ENCODE peak calls at places on chromosomes 1 and 21, in five cellular contexts. One of them, this sample, is unnamed.

GRCh38 chr1:8294170-8294697 is 23.7 kb upstream of the SLC45A1 start:
- DNase-seq in smooth muscle cell of the brain vasculature: no peak
- DNase-seq in kidney tubule cell: no peak
- DNase-seq in activated T-cell treated with anti-CD3 and anti-CD28 coated beads for 1 hour: no peak
- DNase-seq in GM12891: no peak
- DNase-seq in this sample: no peak

GRCh38 chr1:176696109-176696508 is 233.1 kb downstream of the PAPPA2 start:
- DNase-seq in kidney tubule cell: peak; percentile 97
- DNase-seq in GM12891: no peak
- DNase-seq in activated T-cell treated with anti-CD3 and anti-CD28 coated beads for 1 hour: no peak
- DNase-seq in smooth muscle cell of the brain vasculature: no peak
- DNase-seq in this sample: no peak

GRCh38 chr1:3344395-3344794 is 110.1 kb upstream of the ARHGEF16 start:
- DNase-seq in kidney tubule cell: no peak
- DNase-seq in activated T-cell treated with anti-CD3 and anti-CD28 coated beads for 1 hour: no peak
- DNase-seq in GM12891: no peak
- DNase-seq in smooth muscle cell of the brain vasculature: no peak
- DNase-seq in this sample: no peak

GRCh38 chr1:174296309-174296708 is 137.0 kb downstream of the RABGAP1L start:
- DNase-seq in activated T-cell treated with anti-CD3 and anti-CD28 coated beads for 1 hour: no peak
- DNase-seq in smooth muscle cell of the brain vasculature: no peak
- DNase-seq in kidney tubule cell: no peak
- DNase-seq in GM12891: no peak
- DNase-seq in this sample: no peak

GRCh38 chr1:151846686-151847227 is 6.8 kb downstream of the THEM5 start:
- DNase-seq in GM12891: no peak
- DNase-seq in smooth muscle cell of the brain vasculature: no peak
- DNase-seq in activated T-cell treated with anti-CD3 and anti-CD28 coated beads for 1 hour: no peak
- DNase-seq in kidney tubule cell: no peak
- DNase-seq in this sample: no peak

GRCh38 chr1:110056776-110057175 is 13.7 kb downstream of the ALX3 start:
- DNase-seq in activated T-cell treated with anti-CD3 and anti-CD28 coated beads for 1 hour: no peak
- DNase-seq in GM12891: no peak
- DNase-seq in kidney tubule cell: peak; percentile 13
- DNase-seq in smooth muscle cell of the brain vasculature: no peak
- DNase-seq in this sample: no peak

GRCh38 chr1:117815105-117815812 is 114.2 kb downstream of the GDAP2 start:
- DNase-seq in GM12891: no peak
- DNase-seq in smooth muscle cell of the brain vasculature: no peak
- DNase-seq in activated T-cell treated with anti-CD3 and anti-CD28 coated beads for 1 hour: no peak
- DNase-seq in kidney tubule cell: no peak
- DNase-seq in this sample: no peak

GRCh38 chr1:155307247-155307740 is 1.4 kb upstream of the FDPS start:
- DNase-seq in kidney tubule cell: peak; percentile 48
- DNase-seq in activated T-cell treated with anti-CD3 and anti-CD28 coated beads for 1 hour: no peak
- DNase-seq in GM12891: no peak
- DNase-seq in smooth muscle cell of the brain vasculature: no peak
- DNase-seq in this sample: no peak

GRCh38 chr1:54955359-54955758 is 25.1 kb upstream of the TMEM61 start:
- DNase-seq in smooth muscle cell of the brain vasculature: no peak
- DNase-seq in kidney tubule cell: peak; percentile 71
- DNase-seq in GM12891: no peak
- DNase-seq in activated T-cell treated with anti-CD3 and anti-CD28 coated beads for 1 hour: no peak
- DNase-seq in this sample: no peak

GRCh38 chr1:8518490-8518801 is 200.5 kb downstream of the SLC45A1 start:
- DNase-seq in GM12891: no peak
- DNase-seq in activated T-cell treated with anti-CD3 and anti-CD28 coated beads for 1 hour: no peak
- DNase-seq in kidney tubule cell: no peak
- DNase-seq in smooth muscle cell of the brain vasculature: no peak
- DNase-seq in this sample: no peak

GRCh38 chr1:223201967-223202366 is 58.9 kb upstream of the TLR5 start:
- DNase-seq in GM12891: no peak
- DNase-seq in smooth muscle cell of the brain vasculature: no peak
- DNase-seq in activated T-cell treated with anti-CD3 and anti-CD28 coated beads for 1 hour: no peak
- DNase-seq in kidney tubule cell: peak; percentile 42
- DNase-seq in this sample: no peak

GRCh38 chr1:200981278-200981677 is 42.2 kb downstream of the KIF21B start:
- DNase-seq in GM12891: no peak
- DNase-seq in activated T-cell treated with anti-CD3 and anti-CD28 coated beads for 1 hour: no peak
- DNase-seq in smooth muscle cell of the brain vasculature: no peak
- DNase-seq in kidney tubule cell: no peak
- DNase-seq in this sample: no peak

GRCh38 chr1:26861286-26861701 is 1.7 kb upstream of the SFN start:
- DNase-seq in GM12891: no peak
- DNase-seq in kidney tubule cell: peak; percentile 28
- DNase-seq in smooth muscle cell of the brain vasculature: no peak
- DNase-seq in activated T-cell treated with anti-CD3 and anti-CD28 coated beads for 1 hour: no peak
- DNase-seq in this sample: no peak

GRCh38 chr21:42684109-42684916 is 30.9 kb downstream of the PDE9A start:
- DNase-seq in kidney tubule cell: no peak
- DNase-seq in activated T-cell treated with anti-CD3 and anti-CD28 coated beads for 1 hour: peak; percentile 35
- DNase-seq in GM12891: no peak
- DNase-seq in smooth muscle cell of the brain vasculature: no peak
- DNase-seq in this sample: no peak

GRCh38 chr1:239722080-239722479 is 335.7 kb downstream of the CHRM3 start:
- DNase-seq in GM12891: no peak
- DNase-seq in kidney tubule cell: no peak
- DNase-seq in activated T-cell treated with anti-CD3 and anti-CD28 coated beads for 1 hour: no peak
- DNase-seq in smooth muscle cell of the brain vasculature: no peak
- DNase-seq in this sample: no peak

GRCh38 chr1:150889650-150890416 is 2.9 kb downstream of the CTXND2 start:
- DNase-seq in activated T-cell treated with anti-CD3 and anti-CD28 coated beads for 1 hour: no peak
- DNase-seq in kidney tubule cell: no peak
- DNase-seq in GM12891: no peak
- DNase-seq in smooth muscle cell of the brain vasculature: no peak
- DNase-seq in this sample: no peak

GRCh38 chr1:94591791-94592565 is 50.4 kb upstream of the F3 start:
- DNase-seq in kidney tubule cell: no peak
- DNase-seq in smooth muscle cell of the brain vasculature: no peak
- DNase-seq in GM12891: no peak
- DNase-seq in activated T-cell treated with anti-CD3 and anti-CD28 coated beads for 1 hour: no peak
- DNase-seq in this sample: no peak

GRCh38 chr1:110829955-110830553 is 42.9 kb upstream of the CD53 start:
- DNase-seq in GM12891: no peak
- DNase-seq in kidney tubule cell: peak; percentile 52
- DNase-seq in smooth muscle cell of the brain vasculature: no peak
- DNase-seq in activated T-cell treated with anti-CD3 and anti-CD28 coated beads for 1 hour: no peak
- DNase-seq in this sample: peak; percentile 4

GRCh38 chr1:195580988-195581387 is 1027.3 kb downstream of the KCNT2 start:
- DNase-seq in kidney tubule cell: no peak
- DNase-seq in activated T-cell treated with anti-CD3 and anti-CD28 coated beads for 1 hour: no peak
- DNase-seq in smooth muscle cell of the brain vasculature: no peak
- DNase-seq in GM12891: no peak
- DNase-seq in this sample: no peak

GRCh38 chr1:244065960-244066388 is 14.9 kb downstream of the ZBTB18 start:
- DNase-seq in smooth muscle cell of the brain vasculature: no peak
- DNase-seq in GM12891: no peak
- DNase-seq in activated T-cell treated with anti-CD3 and anti-CD28 coated beads for 1 hour: no peak
- DNase-seq in kidney tubule cell: peak; percentile 34
- DNase-seq in this sample: no peak

GRCh38 chr21:36686955-36687354 is 12.0 kb upstream of the SIM2 start:
- DNase-seq in kidney tubule cell: no peak
- DNase-seq in GM12891: no peak
- DNase-seq in activated T-cell treated with anti-CD3 and anti-CD28 coated beads for 1 hour: no peak
- DNase-seq in smooth muscle cell of the brain vasculature: no peak
- DNase-seq in this sample: no peak

GRCh38 chr1:53176452-53177344 is 19.9 kb upstream of the CPT2 start:
- DNase-seq in activated T-cell treated with anti-CD3 and anti-CD28 coated beads for 1 hour: no peak
- DNase-seq in smooth muscle cell of the brain vasculature: no peak
- DNase-seq in kidney tubule cell: no peak
- DNase-seq in GM12891: no peak
- DNase-seq in this sample: no peak